ENCODE peak calls at places on chromosome 20, in eight cellular contexts. R, D, L, W, A, H, I and K are unnamed samples.

GRCh38 chr20:48783533-48784272 is 44.1 kb downstream of the PREX1 start:
- DNase-seq in R (no peak), D (no peak), L (peak), W (peak), A (peak), H (no peak), I (no peak), K (no peak)

GRCh38 chr20:34111057-34111711 is 859 bp downstream of the EIF2S2 start:
- DNase-seq in R (peak), D (peak), L (peak), W (peak), A (no peak), H (peak), I (peak), K (peak)

GRCh38 chr20:57657537-57658446 is 37.6 kb upstream of the ZBP1 start:
- DNase-seq in R (no peak), D (no peak), L (no peak), W (no peak), A (peak), H (peak), I (peak), K (peak)

GRCh38 chr20:64236137-64237088 is 19.1 kb upstream of the PCMTD2 start:
- DNase-seq in R (no peak), D (no peak), L (no peak), W (no peak), A (no peak), H (no peak), I (no peak), K (no peak)

GRCh38 chr20:45051497-45052060 is 49.3 kb downstream of the KCNS1 start:
- DNase-seq in R (no peak), D (no peak), L (no peak), W (no peak), A (no peak), H (no peak), I (no peak), K (no peak)

GRCh38 chr20:34525709-34526416 is 9.6 kb downstream of the DYNLRB1 start:
- DNase-seq in R (no peak), D (no peak), L (peak), W (peak), A (no peak), H (peak), I (peak), K (peak)

GRCh38 chr20:56985286-56985685 is 281.2 kb downstream of the BMP7 start:
- DNase-seq in R (no peak), D (no peak), L (no peak), W (no peak), A (no peak), H (no peak), I (peak), K (no peak)

GRCh38 chr20:24013953-24014352 is 25.4 kb upstream of the GGTLC1 start:
- DNase-seq in R (no peak), D (no peak), L (no peak), W (no peak), A (no peak), H (no peak), I (no peak), K (no peak)

GRCh38 chr20:58627212-58628072 is 23.6 kb upstream of the STX16 start:
- DNase-seq in R (no peak), D (no peak), L (no peak), W (no peak), A (no peak), H (no peak), I (no peak), K (peak)

GRCh38 chr20:52192296-52193007 is 873 bp upstream of the ZFP64 start:
- DNase-seq in R (no peak), D (no peak), L (peak), W (peak), A (peak), H (no peak), I (peak), K (no peak)

GRCh38 chr20:56451056-56451765 is 17.2 kb upstream of the RTF2 start:
- DNase-seq in R (no peak), D (no peak), L (no peak), W (no peak), A (no peak), H (no peak), I (no peak), K (no peak)

GRCh38 chr20:19300395-19300794 is 88.0 kb downstream of the SLC24A3 start:
- DNase-seq in R (no peak), D (no peak), L (no peak), W (no peak), A (no peak), H (no peak), I (no peak), K (no peak)

GRCh38 chr20:33576432-33576883 is 85.7 kb upstream of the C20orf144 start:
- DNase-seq in R (no peak), D (peak), L (no peak), W (peak), A (no peak), H (no peak), I (no peak), K (no peak)

GRCh38 chr20:23419995-23420901 is 1.0 kb downstream of the NAPB start:
- DNase-seq in R (peak), D (peak), L (peak), W (peak), A (peak), H (peak), I (peak), K (peak)

GRCh38 chr20:10297684-10298240 is 79.1 kb downstream of the SNAP25 start:
- DNase-seq in R (no peak), D (no peak), L (peak), W (no peak), A (no peak), H (no peak), I (no peak), K (no peak)

GRCh38 chr20:33882018-33882417 is 70.9 kb downstream of the CHMP4B start:
- DNase-seq in R (peak), D (no peak), L (no peak), W (no peak), A (no peak), H (no peak), I (no peak), K (no peak)

GRCh38 chr20:10602141-10602660 is 71.6 kb downstream of the JAG1 start:
- DNase-seq in R (no peak), D (no peak), L (peak), W (no peak), A (no peak), H (no peak), I (no peak), K (no peak)

GRCh38 chr20:8602389-8603116 is 466.3 kb upstream of the PLCB4 start:
- DNase-seq in R (no peak), D (no peak), L (peak), W (peak), A (peak), H (no peak), I (no peak), K (peak)

GRCh38 chr20:2300420-2300819 is 4.6 kb downstream of the TGM3 start:
- DNase-seq in R (no peak), D (no peak), L (no peak), W (no peak), A (no peak), H (no peak), I (no peak), K (no peak)

GRCh38 chr20:37531856-37532255 is 4.2 kb upstream of the BLCAP start:
- DNase-seq in R (no peak), D (no peak), L (no peak), W (no peak), A (no peak), H (no peak), I (no peak), K (no peak)

GRCh38 chr20:61396262-61396848 is 144.3 kb downstream of the CDH4 start:
- DNase-seq in R (no peak), D (no peak), L (no peak), W (no peak), A (no peak), H (no peak), I (no peak), K (no peak)

GRCh38 chr20:38680492-38681118 is 43.7 kb upstream of the SLC32A1 start:
- DNase-seq in R (peak), D (peak), L (peak), W (peak), A (no peak), H (no peak), I (peak), K (no peak)

GRCh38 chr20:53208110-53208908 is 236.2 kb downstream of the TSHZ2 start:
- DNase-seq in R (peak), D (peak), L (no peak), W (no peak), A (no peak), H (no peak), I (no peak), K (no peak)

GRCh38 chr20:24389686-24390085 is 79.7 kb upstream of the SYNDIG1 start:
- DNase-seq in R (no peak), D (no peak), L (no peak), W (no peak), A (no peak), H (no peak), I (no peak), K (no peak)

GRCh38 chr20:18372296-18372695 is 84.0 kb downstream of the ZNF133 start:
- DNase-seq in R (no peak), D (no peak), L (no peak), W (no peak), A (no peak), H (no peak), I (no peak), K (no peak)

GRCh38 chr20:56799187-56799586 is 170.1 kb downstream of the TFAP2C start:
- DNase-seq in R (no peak), D (no peak), L (no peak), W (no peak), A (no peak), H (no peak), I (no peak), K (peak)

GRCh38 chr20:15395457-15395856 is 1058.0 kb upstream of the FLRT3 start:
- DNase-seq in R (no peak), D (no peak), L (no peak), W (no peak), A (no peak), H (no peak), I (no peak), K (no peak)

GRCh38 chr20:18650224-18650623 is 62.4 kb downstream of the DTD1 start:
- DNase-seq in R (no peak), D (no peak), L (no peak), W (no peak), A (no peak), H (no peak), I (no peak), K (no peak)

GRCh38 chr20:33079267-33079666 is at the start of gene BPIFB4:
- DNase-seq in R (no peak), D (no peak), L (peak), W (peak), A (no peak), H (no peak), I (no peak), K (peak)

GRCh38 chr20:31698803-31699718 is 23.6 kb downstream of the BCL2L1 start:
- DNase-seq in R (no peak), D (no peak), L (peak), W (peak), A (peak), H (peak), I (peak), K (peak)

GRCh38 chr20:18057106-18057993 is at the start of gene OVOL2:
- DNase-seq in R (peak), D (peak), L (no peak), W (no peak), A (peak), H (peak), I (peak), K (peak)

GRCh38 chr20:32155017-32155965 is 45.8 kb downstream of the TM9SF4 start:
- DNase-seq in R (peak), D (peak), L (peak), W (peak), A (peak), H (peak), I (peak), K (peak)

GRCh38 chr20:23541330-23541729 is 27.0 kb downstream of the CST9L start:
- DNase-seq in R (no peak), D (no peak), L (no peak), W (no peak), A (no peak), H (no peak), I (peak), K (no peak)

GRCh38 chr20:7113577-7114466 is 346.3 kb downstream of the BMP2 start:
- DNase-seq in R (peak), D (peak), L (peak), W (peak), A (no peak), H (no peak), I (peak), K (no peak)

GRCh38 chr20:9978395-9979004 is 56.3 kb upstream of the ANKEF1 start:
- DNase-seq in R (peak), D (peak), L (peak), W (peak), A (peak), H (peak), I (peak), K (peak)

GRCh38 chr20:35497780-35498189 is 31.7 kb downstream of the C20orf173 start:
- DNase-seq in R (no peak), D (no peak), L (peak), W (peak), A (no peak), H (no peak), I (no peak), K (no peak)

GRCh38 chr20:25324412-25324811 is 66.2 kb downstream of the ABHD12 start:
- DNase-seq in R (no peak), D (no peak), L (no peak), W (no peak), A (no peak), H (no peak), I (no peak), K (no peak)

DNA sequence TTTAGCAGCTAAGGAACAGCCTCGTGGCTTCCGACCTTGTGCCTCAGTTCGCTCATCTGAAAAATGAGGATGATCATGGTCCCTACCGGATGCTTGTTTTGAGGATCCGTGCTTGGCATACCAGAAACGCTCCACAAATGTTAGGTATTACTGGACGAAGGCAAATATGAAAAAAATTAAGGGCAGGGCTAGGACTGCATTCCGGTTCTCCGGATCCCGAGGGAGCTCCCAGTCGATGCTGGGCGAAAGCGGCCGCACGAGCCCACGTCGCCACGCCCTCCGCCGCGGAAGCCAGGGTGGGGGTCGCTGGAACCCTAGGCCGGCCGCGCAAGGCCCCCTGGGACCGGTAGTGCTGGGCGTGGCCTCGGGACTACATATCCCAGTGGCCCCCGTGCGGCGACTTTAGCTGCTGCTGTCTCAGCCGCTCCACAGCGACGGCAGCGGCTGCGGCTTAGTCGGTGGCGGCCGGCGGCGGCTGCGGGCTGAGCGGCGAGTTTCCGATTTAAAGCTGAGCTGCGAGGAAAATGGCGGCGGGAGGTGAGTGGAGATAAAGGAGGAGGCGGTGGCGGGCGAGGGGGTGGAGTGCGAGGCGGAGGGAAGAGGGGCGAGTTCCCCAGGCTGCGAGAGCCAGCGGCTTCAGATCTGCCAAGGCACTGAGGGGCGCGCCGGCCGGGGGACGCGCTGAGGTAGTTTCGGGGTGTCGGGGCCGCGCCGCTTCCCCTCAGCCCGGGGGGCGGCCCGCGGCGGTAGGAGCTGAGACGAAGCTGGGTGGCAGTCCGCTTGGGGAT is at the start of gene NCOA3:
- DNase-seq in R (peak), D (peak), L (peak), W (peak), A (peak), H (peak), I (peak), K (peak)
- TF ChIP-seq CTCF in R (peak), D (no peak), L (peak), W (peak), A (peak), H (peak), I (no peak), K (peak)

DNA sequence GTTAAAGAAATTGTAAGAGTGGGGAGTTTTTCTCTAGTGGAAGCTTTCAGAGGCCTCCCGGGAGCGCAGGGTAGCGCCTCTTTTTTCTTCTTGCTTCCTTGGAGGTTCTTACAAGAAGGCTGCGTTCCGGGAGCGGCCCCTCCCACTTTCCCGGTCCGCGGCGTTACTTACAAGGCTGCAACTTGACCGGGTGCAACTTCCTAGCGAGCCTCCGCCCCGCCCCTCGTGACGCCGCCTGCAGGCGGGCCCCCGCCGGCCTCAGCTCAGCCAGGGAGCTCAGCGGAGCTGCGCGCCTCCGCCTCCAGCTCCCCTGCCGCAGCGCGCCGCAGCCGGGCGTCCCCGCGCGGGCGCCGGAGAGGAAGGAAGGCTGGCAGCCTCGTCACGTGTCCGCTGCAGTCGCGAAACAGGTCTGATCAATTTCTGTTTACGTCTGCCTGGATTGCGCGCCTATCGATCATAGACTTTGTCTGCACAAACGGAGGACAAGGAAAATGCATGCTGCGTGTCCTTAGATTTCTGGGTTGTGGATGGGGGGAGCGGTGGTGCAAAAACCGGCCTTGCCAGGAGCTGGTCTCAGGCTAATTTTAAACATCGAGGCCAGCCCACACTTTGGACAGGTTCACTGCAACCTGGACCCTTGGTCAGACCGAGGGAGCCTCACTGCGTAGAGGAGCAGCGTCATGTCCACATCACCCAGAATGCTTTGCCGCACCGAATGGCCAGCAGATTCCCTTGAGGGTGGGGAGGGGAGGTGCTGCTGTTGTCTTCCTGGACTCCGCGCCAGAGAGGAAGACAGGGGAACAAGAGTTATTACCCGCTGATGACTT is at the start of the genes FAM217B and PPP1R3D:
- DNase-seq in R (peak), D (peak), L (peak), W (peak), A (peak), H (peak), I (peak), K (peak)
- TF ChIP-seq CTCF in R (no peak), D (no peak), L (no peak), W (no peak), A (no peak), H (no peak), I (peak), K (no peak)

GRCh38 chr20:957544-957943 is 41.4 kb upstream of the ANGPT4 start:
- DNase-seq in R (no peak), D (peak), L (peak), W (no peak), A (peak), H (no peak), I (no peak), K (peak)
- TF ChIP-seq CTCF in R (no peak), D (no peak), L (peak), W (peak), A (no peak), H (no peak), I (no peak), K (no peak)

DNA sequence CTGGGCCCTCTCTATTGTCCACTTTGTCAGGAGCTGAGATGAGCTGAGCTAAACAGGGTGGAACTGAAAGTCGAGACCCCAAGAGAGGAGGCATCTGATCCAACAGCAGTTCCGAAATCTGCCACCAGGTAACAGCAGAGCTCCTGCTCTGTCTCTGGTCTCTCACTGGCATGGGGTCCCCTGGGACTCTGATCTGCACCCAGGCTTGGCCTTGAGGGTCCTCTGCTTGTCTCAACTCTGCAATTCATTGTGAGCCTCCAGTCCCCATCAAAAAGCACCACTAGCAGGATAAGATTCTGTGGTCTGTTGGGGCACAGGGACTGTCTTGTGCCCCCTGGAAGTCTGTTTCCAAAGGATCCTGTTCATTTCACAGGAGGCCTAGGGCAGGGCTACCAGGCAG is 62.5 kb upstream of the TOP1 start:
- DNase-seq in R (peak), D (peak), L (peak), W (no peak), A (peak), H (no peak), I (no peak), K (no peak)
- TF ChIP-seq CTCF in R (peak), D (peak), L (peak), W (peak), A (peak), H (no peak), I (peak), K (peak)

GRCh38 chr20:62806383-62807050 is 1.9 kb downstream of the OGFR start:
- DNase-seq in R (no peak), D (no peak), L (no peak), W (no peak), A (no peak), H (no peak), I (no peak), K (no peak)

GRCh38 chr20:62805365-62805710 is 703 bp downstream of the OGFR start:
- DNase-seq in R (peak), D (peak), L (no peak), W (peak), A (no peak), H (peak), I (no peak), K (peak)

GRCh38 chr20:62805711-62806382 is 1.2 kb downstream of the OGFR start:
- DNase-seq in R (peak), D (no peak), L (no peak), W (no peak), A (no peak), H (no peak), I (no peak), K (no peak)

GRCh38 chr20:62804021-62804631 is 509 bp upstream of the OGFR start:
- DNase-seq in R (no peak), D (no peak), L (no peak), W (no peak), A (no peak), H (no peak), I (no peak), K (peak)

DNA sequence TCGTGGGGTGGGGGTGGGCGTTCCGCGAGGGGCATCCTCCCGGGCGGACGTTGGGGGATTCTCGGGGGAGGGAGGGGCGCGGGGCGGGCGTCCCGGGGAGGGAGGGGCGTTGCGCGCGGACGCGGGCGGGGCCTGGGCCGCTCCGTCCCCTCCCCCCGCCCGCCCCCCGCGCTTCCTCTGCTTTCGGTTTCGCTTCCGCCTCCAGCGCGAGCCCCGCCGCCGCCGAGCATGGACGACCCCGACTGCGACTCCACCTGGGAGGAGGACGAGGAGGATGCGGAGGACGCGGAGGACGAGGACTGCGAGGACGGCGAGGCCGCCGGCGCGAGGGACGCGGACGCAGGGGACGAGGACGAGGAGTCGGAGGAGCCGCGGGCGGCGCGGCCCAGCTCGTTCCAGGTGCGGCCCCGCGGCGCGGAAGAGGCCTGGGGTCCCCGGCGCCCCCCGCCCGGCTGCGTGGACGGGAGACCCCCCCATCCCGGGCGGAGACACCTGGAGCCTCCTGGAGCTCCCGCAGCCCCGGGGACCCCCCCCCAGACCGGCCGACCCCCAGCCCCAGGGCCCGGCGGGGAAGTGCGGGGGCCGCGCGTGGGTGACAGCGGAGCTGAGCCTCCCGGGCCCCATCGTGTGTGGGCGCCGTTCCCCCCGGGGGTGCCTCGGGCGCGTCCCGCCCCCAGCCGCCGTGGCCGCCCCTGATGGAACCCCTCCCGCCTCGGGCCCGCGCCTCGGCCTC is at the start of gene OGFR:
- DNase-seq in R (peak), D (peak), L (peak), W (peak), A (peak), H (peak), I (peak), K (peak)
- TF ChIP-seq CTCF in R (no peak), D (no peak), L (no peak), W (no peak), A (no peak), H (no peak), I (no peak), K (no peak)